ENCODE peak calls at places on chromosomes 4 and X, in four cellular contexts. T, M, D and A are unnamed samples.

GRCh38 chr4:149993030-149993429 is 85.2 kb upstream of the DCLK2 start:
- DNase-seq in D (no peak), T (no peak), M (no peak), A (no peak)

GRCh38 chr4:174036563-174036962 is 246.9 kb downstream of the FBXO8 start:
- DNase-seq in D (no peak), M (peak), T (no peak), A (no peak)

GRCh38 chrX:48945517-48946348 is 11.7 kb downstream of the OTUD5 start:
- DNase-seq in D (no peak), T (peak), M (peak), A (peak)

GRCh38 chr4:76550966-76551780 is 116.1 kb downstream of the SHROOM3 start:
- DNase-seq in M (no peak), T (no peak), D (no peak), A (no peak)

GRCh38 chr4:129862461-129862860 is 766.5 kb downstream of the C4orf33 start:
- DNase-seq in M (no peak), T (no peak), D (no peak), A (no peak)

GRCh38 chr4:65538571-65538970 is 131.7 kb downstream of the EPHA5 start:
- DNase-seq in T (no peak), M (no peak), D (no peak), A (no peak)

GRCh38 chr4:83850435-83850834 is 314.5 kb downstream of the GPAT3 start:
- DNase-seq in D (no peak), M (no peak), T (no peak), A (no peak)

GRCh38 chrX:12390301-12390700 is 252.0 kb downstream of the FRMPD4 start:
- DNase-seq in T (no peak), D (no peak), M (no peak), A (no peak)

GRCh38 chr4:40194602-40195161 is 2.1 kb upstream of the RHOH start:
- DNase-seq in M (peak), D (no peak), T (no peak), A (no peak)

GRCh38 chr4:8316251-8316771 is 46.8 kb downstream of the HTRA3 start:
- DNase-seq in D (no peak), T (no peak), M (no peak), A (no peak)

GRCh38 chr4:26020083-26020668 is 106.2 kb downstream of the SMIM20 start:
- DNase-seq in M (peak), D (no peak), T (no peak), A (no peak)

GRCh38 chr4:173182403-173182802 is 13.8 kb downstream of the GALNT7 start:
- DNase-seq in D (no peak), M (no peak), T (no peak), A (peak)

GRCh38 chrX:79366888-79367749 is at the start of gene ITM2A:
- DNase-seq in T (peak), D (no peak), M (peak), A (no peak)

GRCh38 chr4:107705742-107706556 is 14.1 kb downstream of the PAPSS1 start:
- DNase-seq in T (no peak), M (no peak), D (no peak), A (no peak)

GRCh38 chrX:118360429-118361125 is 14.7 kb downstream of the WDR44 start:
- DNase-seq in D (no peak), T (no peak), M (no peak), A (no peak)

GRCh38 chrX:47373198-47373597 is 2.8 kb downstream of the ZNF157 start:
- DNase-seq in T (no peak), D (no peak), M (no peak), A (no peak)

GRCh38 chr4:185040523-185040922 is 22.2 kb downstream of the HELT start:
- DNase-seq in M (no peak), D (no peak), T (no peak), A (no peak)

GRCh38 chr4:109022941-109023340 is 260.1 kb upstream of the ETNPPL start:
- DNase-seq in M (no peak), D (no peak), T (no peak), A (no peak)

DNA sequence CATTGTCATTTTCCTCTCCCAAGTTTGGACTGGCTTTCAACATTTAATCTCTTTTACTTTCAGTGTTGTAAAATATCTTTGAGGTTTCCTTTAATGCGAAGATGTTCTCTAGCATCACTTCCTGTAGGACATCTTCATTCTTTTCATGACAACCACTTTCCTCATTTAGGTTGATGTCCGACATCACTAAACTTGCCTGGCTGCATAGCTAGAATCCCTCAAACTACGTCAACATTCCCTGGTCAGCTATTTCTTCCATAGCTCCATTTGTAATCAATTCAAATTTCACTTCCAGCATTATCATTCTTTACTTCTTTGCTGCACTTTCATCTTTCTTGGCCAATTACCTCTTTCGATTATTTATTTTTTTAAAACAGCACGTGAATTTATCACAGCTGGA is 198.6 kb upstream of the EMCN start:
- DNase-seq in T (no peak), M (no peak), D (no peak), A (no peak)
- TF ChIP-seq ZNF274 in T (no peak), M (no peak), D (no peak), A (no peak)

GRCh38 chrX:134525086-134525792 is 65.3 kb downstream of the HPRT1 start:
- DNase-seq in M (no peak), D (no peak), T (no peak), A (peak)

GRCh38 chrX:134524181-134524580 is 64.2 kb downstream of the HPRT1 start:
- DNase-seq in D (no peak), M (no peak), T (no peak), A (no peak)

GRCh38 chrX:134526399-134526798 is 66.4 kb downstream of the HPRT1 start:
- DNase-seq in T (no peak), D (no peak), M (no peak), A (no peak)

GRCh38 chrX:134520860-134521390 is 61.0 kb downstream of the HPRT1 start:
- DNase-seq in M (peak), D (no peak), T (no peak), A (peak)
- TF ChIP-seq EGR1 in M (no peak), D (no peak), T (no peak), A (no peak)

DNA sequence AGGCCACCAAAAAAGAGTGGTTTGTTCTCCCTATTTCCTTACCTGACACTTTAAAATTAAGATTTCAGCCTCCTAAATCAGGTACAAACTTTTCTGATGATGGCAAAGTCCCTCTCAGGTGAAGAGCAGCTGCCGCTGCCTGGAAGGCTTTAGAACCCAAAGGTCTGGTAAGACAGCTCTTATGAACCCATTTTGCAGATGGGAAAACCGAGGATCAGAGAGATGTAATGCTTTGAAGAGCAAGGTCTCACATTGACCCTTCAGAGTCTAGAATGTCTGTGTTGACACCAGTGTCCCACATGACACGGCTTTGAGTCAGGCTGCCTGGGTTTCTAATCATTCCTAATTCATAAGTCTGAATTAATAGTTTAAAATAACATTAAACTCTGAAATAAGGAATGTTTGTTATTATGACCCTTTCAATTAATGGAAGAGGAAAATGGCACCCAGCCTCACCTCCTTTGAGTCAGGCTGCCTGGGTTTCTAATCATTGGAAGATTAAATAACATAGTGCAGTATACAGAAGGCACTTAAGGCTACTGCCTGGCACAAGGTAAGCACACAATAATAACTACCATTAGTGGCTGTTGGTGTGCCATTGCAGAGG is 27.9 kb upstream of the KIAA0232 start:
- DNase-seq in D (no peak), M (no peak), T (no peak), A (no peak)
- TF ChIP-seq ZNF274 in D (no peak), M (no peak), T (no peak), A (no peak)

GRCh38 chr4:113452868-113453620 is 308.5 kb downstream of the CAMK2D start:
- DNase-seq in D (no peak), T (no peak), M (no peak), A (no peak)
- TF ChIP-seq EGR1 in D (no peak), T (peak), M (no peak), A (no peak)

DNA sequence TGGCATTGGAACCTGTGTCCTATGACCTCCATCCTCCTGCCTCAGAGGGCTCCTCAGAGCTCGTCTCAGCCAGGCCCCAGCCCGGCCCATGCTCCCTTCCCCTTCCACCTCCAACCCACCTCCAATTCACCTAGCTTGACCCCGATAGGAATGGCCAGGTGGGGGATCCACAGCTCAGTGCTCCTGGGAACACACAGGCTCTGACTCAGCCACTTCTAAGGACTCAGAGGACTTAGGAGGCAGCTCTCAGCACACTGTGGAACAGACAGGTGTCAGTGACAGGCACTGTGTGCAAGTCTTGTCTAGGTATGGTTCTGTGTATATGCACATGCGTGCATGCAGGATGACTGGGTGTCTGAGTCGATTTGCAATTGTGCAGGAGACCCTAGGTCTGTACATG is 44.8 kb downstream of the PJA1 start:
- DNase-seq in T (no peak), D (no peak), M (no peak), A (no peak)
- TF ChIP-seq ZNF274 in T (no peak), D (no peak), M (no peak), A (no peak)